ENCODE peak calls at places on chromosome 13, in nine cellular contexts. F is mucosa of descending colon; E is cardiac fibroblast; N is fibroblast of the aortic adventitia; P is thoracic aorta; Z is CD8-positive, alpha-beta T cell; U is foreskin fibroblast; V is suprapubic skin; R is dorsolateral prefrontal cortex. J is an unnamed sample.

GRCh38 chr13:42393573-42394360 is 121.8 kb downstream of the AKAP11 start:
- DNase-seq in Z (no peak), F (no peak), U (no peak), P (no peak), R (no peak), E (no peak), N (no peak), V (no peak), J (no peak)

GRCh38 chr13:93226623-93227279 is at the start of gene GPC6:
- DNase-seq in U (peak), P (no peak), Z (no peak), N (peak), F (no peak), R (peak), E (peak), V (no peak), J (no peak)

GRCh38 chr13:29472317-29472961 is 123.0 kb downstream of the SLC7A1 start:
- DNase-seq in V (no peak), F (peak), E (peak), R (no peak), P (no peak), Z (no peak), N (peak), U (peak), J (no peak)

GRCh38 chr13:20001351-20001750 is 42.8 kb downstream of the ZMYM2 start:
- DNase-seq in V (no peak), E (peak), U (no peak), N (peak), R (no peak), P (no peak), Z (no peak), F (no peak), J (no peak)

GRCh38 chr13:28492527-28493367 is 2.2 kb downstream of the FLT1 start:
- DNase-seq in E (no peak), P (no peak), F (no peak), U (peak), R (no peak), Z (no peak), V (no peak), N (no peak), J (no peak)

GRCh38 chr13:32059511-32059984 is 28.0 kb downstream of the FRY start:
- DNase-seq in V (no peak), E (no peak), Z (no peak), P (no peak), R (no peak), N (no peak), F (no peak), U (no peak), J (no peak)

GRCh38 chr13:37058801-37059135 is 720 bp downstream of the SUPT20H start:
- DNase-seq in U (no peak), E (peak), V (no peak), N (no peak), R (no peak), P (no peak), Z (no peak), F (peak), J (no peak)

GRCh38 chr13:44326961-44327360 is 46.7 kb upstream of the SERP2 start:
- DNase-seq in N (no peak), V (no peak), R (no peak), P (no peak), F (no peak), Z (no peak), U (no peak), E (no peak), J (no peak)

GRCh38 chr13:34076943-34077703 is 259.2 kb downstream of the RFC3 start:
- DNase-seq in N (peak), U (peak), E (peak), P (no peak), Z (no peak), F (no peak), R (no peak), V (no peak), J (no peak)

GRCh38 chr13:79869326-79869725 is 388.4 kb downstream of the NDFIP2 start:
- DNase-seq in U (no peak), P (no peak), Z (no peak), F (no peak), N (no peak), V (no peak), R (no peak), E (no peak), J (no peak)

GRCh38 chr13:32910530-32910929 is 105.7 kb upstream of the KL start:
- DNase-seq in E (no peak), P (no peak), N (peak), V (no peak), Z (no peak), U (no peak), F (no peak), R (no peak), J (no peak)

GRCh38 chr13:80070024-80070703 is 270.8 kb downstream of the SPRY2 start:
- DNase-seq in R (no peak), F (no peak), U (no peak), N (no peak), V (no peak), Z (no peak), P (no peak), E (no peak), J (no peak)

GRCh38 chr13:25203256-25203794 is 31.2 kb upstream of the AMER2 start:
- DNase-seq in R (no peak), U (no peak), E (no peak), F (no peak), Z (no peak), N (no peak), P (no peak), V (no peak), J (no peak)

GRCh38 chr13:101026328-101026727 is 351.7 kb upstream of the TMTC4 start:
- DNase-seq in R (no peak), N (no peak), U (no peak), P (no peak), V (no peak), Z (no peak), E (no peak), F (no peak), J (no peak)

GRCh38 chr13:33606692-33607091 is 211.3 kb upstream of the RFC3 start:
- DNase-seq in Z (no peak), N (no peak), V (no peak), R (peak), F (no peak), E (peak), P (no peak), U (peak), J (no peak)

GRCh38 chr13:99895428-99895998 is 76.1 kb downstream of the ZIC5 start:
- DNase-seq in U (no peak), V (no peak), R (no peak), Z (no peak), F (peak), N (no peak), E (no peak), P (no peak), J (no peak)

GRCh38 chr13:75870397-75870801 is 234.3 kb downstream of the LMO7 start:
- DNase-seq in V (no peak), U (peak), Z (no peak), E (peak), P (no peak), N (peak), R (no peak), F (no peak), J (no peak)
- H3K4me3 ChIP-seq in V (peak), U (peak), Z (peak), E (peak), P (peak), N (peak), R (peak), F (no peak), J (no peak)

GRCh38 chr13:23701191-23701590 is 131.0 kb downstream of the TNFRSF19 start:
- DNase-seq in Z (no peak), V (no peak), E (peak), U (no peak), R (no peak), P (no peak), F (no peak), N (peak), J (no peak)
- H3K4me3 ChIP-seq in Z (no peak), V (no peak), E (no peak), U (no peak), R (no peak), P (no peak), F (no peak), N (peak), J (no peak)

DNA sequence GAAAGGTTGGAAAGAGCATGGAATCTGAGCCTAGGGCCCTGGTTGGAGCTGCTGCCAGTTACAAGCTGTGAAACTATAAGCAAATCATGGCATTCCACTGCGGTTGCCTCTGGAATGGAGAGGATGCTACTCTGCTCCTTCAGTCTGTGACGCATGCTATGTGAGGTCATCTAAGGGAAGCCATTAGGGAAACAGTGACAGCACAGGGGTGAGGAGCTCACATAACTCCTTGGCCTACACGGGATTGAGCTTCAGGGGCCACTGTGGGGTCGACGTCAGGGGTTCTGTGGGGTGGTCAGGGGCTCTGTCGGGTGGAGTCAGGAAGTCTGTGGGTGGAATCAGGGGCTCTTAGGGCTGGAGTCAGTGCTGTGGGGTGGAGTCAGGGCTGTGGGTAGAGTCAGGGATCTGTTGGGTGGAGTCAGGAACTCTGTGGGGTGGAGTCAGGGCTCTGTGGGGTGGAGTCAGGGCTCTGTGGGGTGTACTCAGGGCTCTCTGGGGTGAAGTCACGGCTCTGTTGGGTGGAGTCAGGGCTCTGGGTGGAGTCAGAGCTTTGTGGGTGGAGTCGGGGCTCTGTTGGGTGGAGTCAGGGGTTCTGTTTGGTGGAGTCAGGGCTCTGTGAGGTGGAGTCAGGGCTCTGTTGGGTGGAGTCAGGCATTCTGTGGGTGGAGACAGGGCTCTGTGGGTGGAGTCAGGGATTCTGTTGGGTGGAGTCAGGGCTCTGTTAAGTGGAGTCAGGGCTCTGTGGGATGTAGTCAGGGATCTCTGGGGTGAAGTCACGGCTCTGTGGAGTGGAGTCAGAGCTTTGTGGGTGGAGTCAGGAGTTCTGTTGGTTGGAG is 35.8 kb upstream of the MEDAG start:
- DNase-seq in P (peak), N (peak), R (no peak), E (peak), V (peak), U (peak), F (peak), Z (no peak), J (no peak)
- H3K4me3 ChIP-seq in P (peak), N (peak), R (no peak), E (no peak), V (no peak), U (no peak), F (no peak), Z (no peak), J (no peak)

GRCh38 chr13:49789961-49790360 is 2.5 kb downstream of the KPNA3 start:
- DNase-seq in E (no peak), R (no peak), Z (no peak), P (no peak), F (no peak), V (no peak), N (no peak), U (no peak), J (no peak)
- H3K4me3 ChIP-seq in E (no peak), R (no peak), Z (no peak), P (no peak), F (no peak), V (no peak), N (no peak), U (no peak), J (no peak)

GRCh38 chr13:112071902-112072530 is 5.1 kb downstream of the SOX1 start:
- DNase-seq in F (no peak), E (no peak), V (no peak), Z (no peak), P (no peak), R (no peak), N (no peak), U (no peak), J (no peak)
- H3K4me3 ChIP-seq in F (no peak), E (no peak), V (peak), Z (no peak), P (peak), R (peak), N (no peak), U (no peak), J (peak)

J was measured in RWPE2.